ENCODE peak calls at places on chromosomes 2 and 18, in nine cellular contexts. I, Z, Q, R, O, P, B, V and S are unnamed samples.

GRCh38 chr2:157420771-157421323 is 23.0 kb downstream of the CYTIP start:
- DNase-seq in V (no peak), R (no peak), Z (peak), O (no peak), Q (no peak), B (no peak), P (no peak), I (no peak), S (no peak)

GRCh38 chr2:73018188-73018825 is 53.2 kb downstream of the SFXN5 start:
- DNase-seq in P (no peak), B (no peak), Z (no peak), R (no peak), V (no peak), I (no peak), Q (no peak), O (no peak), S (no peak)

GRCh38 chr2:43872151-43872550 is 33.4 kb downstream of the ABCG8 start:
- DNase-seq in Q (no peak), V (no peak), Z (no peak), R (no peak), I (no peak), P (no peak), B (no peak), O (no peak), S (no peak)

GRCh38 chr2:101762451-101763171 is 65.1 kb downstream of the MAP4K4 start:
- DNase-seq in Z (no peak), P (no peak), B (no peak), O (no peak), V (no peak), Q (no peak), R (no peak), I (no peak), S (no peak)

GRCh38 chr18:39647627-39648502 is 2082.3 kb upstream of the CELF4 start:
- DNase-seq in Z (peak), I (peak), Q (peak), V (peak), O (no peak), R (no peak), P (no peak), B (peak), S (no peak)

GRCh38 chr2:229408356-229408755 is 137.3 kb upstream of the PID1 start:
- DNase-seq in B (peak), O (no peak), V (peak), I (peak), Q (peak), R (no peak), Z (peak), P (no peak), S (no peak)

GRCh38 chr18:62939433-62939832 is 224.1 kb downstream of the PHLPP1 start:
- DNase-seq in B (no peak), P (no peak), Z (no peak), I (no peak), Q (no peak), R (no peak), V (no peak), O (no peak), S (peak)

GRCh38 chr2:164478205-164478604 is 143.1 kb downstream of the GRB14 start:
- DNase-seq in Q (no peak), R (no peak), B (no peak), I (no peak), V (no peak), O (no peak), Z (no peak), P (no peak), S (no peak)

GRCh38 chr2:180143633-180144032 is 136.5 kb upstream of the CWC22 start:
- DNase-seq in P (no peak), R (no peak), Q (no peak), Z (no peak), V (no peak), O (no peak), I (no peak), B (no peak), S (no peak)

DNA sequence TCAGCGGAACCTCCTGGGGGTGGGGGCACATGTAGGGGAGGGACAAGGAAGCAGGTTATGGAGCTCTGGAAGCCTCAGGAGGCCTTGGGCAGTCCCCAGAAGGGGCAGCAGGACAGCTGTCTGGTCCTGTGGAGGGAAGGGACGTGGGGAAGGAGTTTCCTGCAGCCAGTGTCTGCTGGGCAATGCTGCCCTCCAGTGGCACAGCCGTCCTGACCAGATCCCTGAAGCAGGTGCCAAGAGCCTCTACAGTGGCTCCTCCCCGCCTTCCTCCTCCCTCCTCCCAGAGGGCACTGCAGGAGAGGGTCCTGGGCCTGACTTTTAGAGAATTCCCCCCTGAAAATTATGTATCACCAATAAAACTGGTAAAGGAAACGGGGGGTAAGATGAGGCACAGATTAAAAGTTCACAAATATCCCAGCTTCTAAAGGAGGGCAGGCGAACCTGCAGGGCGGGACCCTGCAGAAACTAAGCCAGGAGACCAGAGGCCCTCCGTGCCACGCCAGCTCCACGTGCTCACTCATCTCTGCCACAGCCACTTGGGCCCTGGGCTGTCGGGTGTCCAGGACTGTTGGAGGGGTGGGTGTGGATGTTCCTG is 258.5 kb downstream of the TWIST2 start:
- DNase-seq in Q (peak), Z (peak), R (peak), I (peak), B (peak), V (peak), P (peak), O (peak), S (peak)
- TF ChIP-seq EZH2phosphoT487 in Q (no peak), Z (no peak), R (no peak), I (no peak), B (no peak), V (no peak), P (no peak), O (no peak), S (no peak)

DNA sequence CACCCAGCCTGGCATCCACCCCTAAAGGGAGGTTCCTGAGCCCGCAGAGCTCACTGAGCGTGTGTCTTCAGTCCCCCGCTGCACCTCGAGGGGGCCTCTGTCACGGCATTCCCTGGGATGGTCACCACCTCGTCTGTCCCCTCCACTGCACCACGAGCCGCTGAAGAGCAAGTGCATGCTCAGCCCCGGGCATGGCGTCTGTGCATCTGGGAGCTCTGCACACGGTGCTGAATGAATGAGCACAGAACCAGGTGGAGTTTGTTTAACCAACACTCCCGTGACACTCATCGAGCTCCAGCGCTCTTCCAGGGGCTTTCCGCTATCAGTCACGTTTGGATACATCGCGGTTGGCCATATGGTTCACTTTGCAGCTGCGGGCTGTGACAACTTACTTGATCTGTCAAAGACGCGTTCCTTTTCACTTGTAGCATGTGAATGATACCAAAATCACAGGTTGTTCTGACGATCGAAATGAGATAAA is 9.2 kb downstream of the ALLC start:
- DNase-seq in P (no peak), I (no peak), V (no peak), O (peak), Q (no peak), Z (no peak), B (no peak), R (no peak), S (no peak)
- TF ChIP-seq EZH2phosphoT487 in P (no peak), I (no peak), V (no peak), O (no peak), Q (no peak), Z (no peak), B (no peak), R (no peak), S (no peak)

GRCh38 chr2:23312996-23313606 is 71.9 kb upstream of the KLHL29 start:
- DNase-seq in I (peak), B (peak), R (no peak), P (peak), Q (peak), Z (no peak), O (peak), V (peak), S (peak)
- TF ChIP-seq EZH2phosphoT487 in I (no peak), B (no peak), R (no peak), P (no peak), Q (no peak), Z (no peak), O (no peak), V (no peak), S (no peak)

GRCh38 chr2:37560241-37560848 is 111.1 kb downstream of the CDC42EP3 start:
- DNase-seq in B (no peak), Q (no peak), P (no peak), R (no peak), I (no peak), Z (no peak), O (no peak), V (no peak), S (no peak)
- TF ChIP-seq EZH2phosphoT487 in B (no peak), Q (no peak), P (no peak), R (no peak), I (no peak), Z (no peak), O (no peak), V (no peak), S (no peak)

GRCh38 chr2:1730047-1730937 is 14.0 kb downstream of the PXDN start:
- DNase-seq in V (peak), I (no peak), R (no peak), Q (peak), P (peak), B (peak), Z (peak), O (peak), S (no peak)
- TF ChIP-seq EZH2phosphoT487 in V (peak), I (no peak), R (no peak), Q (no peak), P (peak), B (no peak), Z (no peak), O (no peak), S (no peak)